ENCODE peak calls at places on chromosomes 1 and 21, in five cellular contexts. O is iris pigment epithelial cell, J is AG08395, X is hepatic stellate cell, V is T follicular helper cell. P is an unnamed sample.

GRCh38 chr1:58785424-58786058 is 1.7 kb upstream of the JUN start:
- DNase-seq in O (peak; percentile 54), J (peak; percentile 34), X (no peak), V (peak; percentile 33), P (no peak)

GRCh38 chr1:8077602-8078001 is 51.5 kb upstream of the ERRFI1 start:
- DNase-seq in O (no peak), J (no peak), X (no peak), V (no peak), P (no peak)

GRCh38 chr1:54027848-54028247 is 9.9 kb upstream of the LDLRAD1 start:
- DNase-seq in O (no peak), J (no peak), X (no peak), V (no peak), P (no peak)

GRCh38 chr1:199243423-199244061 is 604.7 kb downstream of the PTPRC start:
- DNase-seq in O (peak; percentile 31), J (peak; percentile 30), X (peak; percentile 12), V (peak; percentile 43), P (no peak)

GRCh38 chr1:111454859-111455641 is 5.8 kb downstream of the ATP5PB start:
- DNase-seq in O (peak; percentile 23), J (no peak), X (no peak), V (no peak), P (no peak)

GRCh38 chr21:34544032-34544496 is 32.1 kb upstream of the KCNE1 start:
- DNase-seq in O (peak; percentile 80), J (peak; percentile 49), X (peak; percentile 56), V (peak; percentile 6), P (no peak)

GRCh38 chr1:243268751-243269460 is 13.1 kb downstream of the SDCCAG8 start:
- DNase-seq in O (no peak), J (no peak), X (no peak), V (no peak), P (no peak)

GRCh38 chr21:16402752-16403151 is 673.0 kb downstream of the USP25 start:
- DNase-seq in O (peak; percentile 41), J (no peak), X (no peak), V (no peak), P (no peak)

GRCh38 chr1:85611856-85612255 is 31.3 kb downstream of the CCN1 start:
- DNase-seq in O (peak; percentile 100), J (peak; percentile 95), X (peak; percentile 85), V (no peak), P (peak; percentile 98)

GRCh38 chr1:154062309-154062708 is 71.7 kb downstream of the RPS27 start:
- DNase-seq in O (no peak), J (no peak), X (no peak), V (no peak), P (no peak)

GRCh38 chr1:30778156-30778978 is 20.8 kb upstream of the LAPTM5 start:
- DNase-seq in O (peak; percentile 97), J (peak; percentile 54), X (peak; percentile 50), V (no peak), P (no peak)

GRCh38 chr1:1058921-1059493 is 15.1 kb downstream of the RNF223 start:
- DNase-seq in O (peak; percentile 15), J (no peak), X (peak; percentile 61), V (no peak), P (no peak)

GRCh38 chr1:153849487-153850185 is 73.1 kb downstream of the GATAD2B start:
- DNase-seq in O (no peak), J (no peak), X (no peak), V (no peak), P (no peak)

GRCh38 chr1:179108644-179109043 is 26.8 kb downstream of the TOR3A start:
- DNase-seq in O (no peak), J (no peak), X (no peak), V (no peak), P (no peak)

GRCh38 chr1:27388337-27389005 is 4.0 kb upstream of the GPR3 start:
- DNase-seq in O (no peak), J (peak; percentile 51), X (no peak), V (peak; percentile 67), P (no peak)

GRCh38 chr1:20439282-20439681 is 46.7 kb downstream of the CAMK2N1 start:
- DNase-seq in O (peak; percentile 52), J (peak; percentile 38), X (peak; percentile 23), V (no peak), P (no peak)

GRCh38 chr1:39955547-39956539 is 898 bp downstream of the MFSD2A start:
- DNase-seq in O (peak; percentile 65), J (peak; percentile 67), X (peak; percentile 58), V (peak; percentile 3), P (peak; percentile 19)

GRCh38 chr1:997728-998050 is 2.2 kb downstream of the HES4 start:
- DNase-seq in O (no peak), J (no peak), X (no peak), V (no peak), P (no peak)

GRCh38 chr1:59878370-59878769 is 48.2 kb downstream of the CYP2J2 start:
- DNase-seq in O (no peak), J (no peak), X (no peak), V (no peak), P (no peak)

GRCh38 chr1:157269656-157270375 is 131.6 kb upstream of the ETV3 start:
- DNase-seq in O (no peak), J (no peak), X (no peak), V (no peak), P (no peak)

GRCh38 chr1:153649867-153650235 is 8.7 kb upstream of the SNAPIN start:
- DNase-seq in O (no peak), J (no peak), X (no peak), V (no peak), P (no peak)

GRCh38 chr1:246724725-246725095 is 501 bp downstream of the SCCPDH start:
- DNase-seq in O (peak; percentile 49), J (peak; percentile 25), X (no peak), V (no peak), P (no peak)

GRCh38 chr21:43585924-43586411 is 73.3 kb downstream of the HSF2BP start:
- DNase-seq in O (peak; percentile 100), J (peak; percentile 94), X (peak; percentile 88), V (no peak), P (peak; percentile 98)

GRCh38 chr1:235831148-235831547 is 35.6 kb downstream of the LYST start:
- DNase-seq in O (peak; percentile 49), J (peak; percentile 46), X (peak; percentile 10), V (no peak), P (peak; percentile 20)

GRCh38 chr1:8987881-8988617 is 38.2 kb downstream of the SLC2A7 start:
- DNase-seq in O (peak; percentile 29), J (peak; percentile 67), X (peak; percentile 64), V (peak; percentile 44), P (peak; percentile 10)

GRCh38 chr1:213686983-213687382 is 300.8 kb upstream of the PROX1 start:
- DNase-seq in O (no peak), J (no peak), X (no peak), V (no peak), P (no peak)

GRCh38 chr21:31225713-31226112 is 118.3 kb downstream of the TIAM1 start:
- DNase-seq in O (no peak), J (no peak), X (no peak), V (no peak), P (no peak)

GRCh38 chr1:234848972-234849641 is 239.1 kb upstream of the IRF2BP2 start:
- DNase-seq in O (peak; percentile 55), J (peak; percentile 78), X (peak; percentile 37), V (no peak), P (peak; percentile 89)

GRCh38 chr1:44805311-44806024 is 1.7 kb downstream of the DYNLT4 start:
- DNase-seq in O (no peak), J (no peak), X (no peak), V (no peak), P (no peak)

GRCh38 chr21:41559658-41560599 is 52.0 kb upstream of the TMPRSS2 start:
- DNase-seq in O (peak; percentile 6), J (peak; percentile 77), X (no peak), V (no peak), P (peak; percentile 37)

GRCh38 chr1:85957760-85958159 is 198.8 kb downstream of the COL24A1 start:
- DNase-seq in O (no peak), J (no peak), X (no peak), V (no peak), P (no peak)

GRCh38 chr1:54011316-54012007 is 6.5 kb downstream of the LDLRAD1 start:
- DNase-seq in O (no peak), J (no peak), X (no peak), V (no peak), P (no peak)